ENCODE peak calls at places on chromosomes 5 and 9, in ten cellular contexts. One of them, this sample, is unnamed.

GRCh38 chr9:115551396-115551795 is 433.4 kb upstream of the TNC start:
- DNase-seq in cardiac fibroblast: no peak
- DNase-seq in dorsolateral prefrontal cortex: no peak
- DNase-seq in DND-41: no peak
- DNase-seq in IMR-90: peak
- DNase-seq in prostate gland: no peak
- DNase-seq in neural progenitor cell: no peak
- DNase-seq in heart left ventricle: no peak
- DNase-seq in CD4-positive, alpha-beta T cell: no peak
- DNase-seq in WTC11: no peak
- DNase-seq in this sample: peak

GRCh38 chr5:369151-369939 is 47.8 kb downstream of the AHRR start:
- DNase-seq in CD4-positive, alpha-beta T cell: no peak
- DNase-seq in prostate gland: peak
- DNase-seq in cardiac fibroblast: no peak
- DNase-seq in dorsolateral prefrontal cortex: no peak
- DNase-seq in heart left ventricle: peak
- DNase-seq in IMR-90: peak
- DNase-seq in neural progenitor cell: no peak
- DNase-seq in DND-41: no peak
- DNase-seq in WTC11: peak
- DNase-seq in this sample: no peak

GRCh38 chr9:7592321-7593319 is 207.0 kb downstream of the DMAC1 start:
- DNase-seq in neural progenitor cell: peak
- DNase-seq in IMR-90: no peak
- DNase-seq in heart left ventricle: no peak
- DNase-seq in DND-41: no peak
- DNase-seq in cardiac fibroblast: no peak
- DNase-seq in prostate gland: no peak
- DNase-seq in dorsolateral prefrontal cortex: no peak
- DNase-seq in CD4-positive, alpha-beta T cell: no peak
- DNase-seq in WTC11: no peak
- DNase-seq in this sample: no peak

GRCh38 chr9:16367605-16368424 is 502.7 kb downstream of the BNC2 start:
- DNase-seq in dorsolateral prefrontal cortex: no peak
- DNase-seq in CD4-positive, alpha-beta T cell: no peak
- DNase-seq in neural progenitor cell: no peak
- DNase-seq in heart left ventricle: no peak
- DNase-seq in IMR-90: peak
- DNase-seq in WTC11: no peak
- DNase-seq in cardiac fibroblast: no peak
- DNase-seq in prostate gland: no peak
- DNase-seq in DND-41: no peak
- DNase-seq in this sample: peak

GRCh38 chr9:131943397-131943796 is 136.3 kb downstream of the MED27 start:
- DNase-seq in cardiac fibroblast: no peak
- DNase-seq in heart left ventricle: no peak
- DNase-seq in WTC11: no peak
- DNase-seq in DND-41: no peak
- DNase-seq in dorsolateral prefrontal cortex: no peak
- DNase-seq in neural progenitor cell: no peak
- DNase-seq in IMR-90: no peak
- DNase-seq in CD4-positive, alpha-beta T cell: no peak
- DNase-seq in prostate gland: peak
- DNase-seq in this sample: no peak

GRCh38 chr9:96476591-96476990 is 26.6 kb downstream of the HABP4 start:
- DNase-seq in WTC11: no peak
- DNase-seq in cardiac fibroblast: no peak
- DNase-seq in heart left ventricle: no peak
- DNase-seq in prostate gland: no peak
- DNase-seq in dorsolateral prefrontal cortex: no peak
- DNase-seq in CD4-positive, alpha-beta T cell: no peak
- DNase-seq in DND-41: no peak
- DNase-seq in neural progenitor cell: no peak
- DNase-seq in IMR-90: peak
- DNase-seq in this sample: peak

GRCh38 chr5:115962565-115963402 is 509 bp downstream of the LVRN start:
- DNase-seq in dorsolateral prefrontal cortex: no peak
- DNase-seq in prostate gland: no peak
- DNase-seq in DND-41: no peak
- DNase-seq in heart left ventricle: no peak
- DNase-seq in CD4-positive, alpha-beta T cell: no peak
- DNase-seq in cardiac fibroblast: peak
- DNase-seq in WTC11: peak
- DNase-seq in IMR-90: no peak
- DNase-seq in neural progenitor cell: peak
- DNase-seq in this sample: no peak

GRCh38 chr9:2087500-2088313 is 72.6 kb downstream of the SMARCA2 start:
- DNase-seq in cardiac fibroblast: peak
- DNase-seq in CD4-positive, alpha-beta T cell: no peak
- DNase-seq in WTC11: no peak
- DNase-seq in prostate gland: no peak
- DNase-seq in dorsolateral prefrontal cortex: no peak
- DNase-seq in IMR-90: peak
- DNase-seq in neural progenitor cell: peak
- DNase-seq in DND-41: peak
- DNase-seq in heart left ventricle: no peak
- DNase-seq in this sample: peak

GRCh38 chr5:159916841-159917761 is 819 bp downstream of the ADRA1B start:
- DNase-seq in WTC11: no peak
- DNase-seq in heart left ventricle: no peak
- DNase-seq in prostate gland: no peak
- DNase-seq in DND-41: no peak
- DNase-seq in neural progenitor cell: peak
- DNase-seq in dorsolateral prefrontal cortex: no peak
- DNase-seq in cardiac fibroblast: no peak
- DNase-seq in IMR-90: no peak
- DNase-seq in CD4-positive, alpha-beta T cell: no peak
- DNase-seq in this sample: no peak
- TF ChIP-seq CTCF in WTC11: no peak
- TF ChIP-seq CTCF in heart left ventricle: no peak
- TF ChIP-seq CTCF in prostate gland: no peak
- TF ChIP-seq CTCF in DND-41: no peak
- TF ChIP-seq CTCF in neural progenitor cell: no peak
- TF ChIP-seq CTCF in dorsolateral prefrontal cortex: no peak
- TF ChIP-seq CTCF in cardiac fibroblast: no peak
- TF ChIP-seq CTCF in IMR-90: peak
- TF ChIP-seq CTCF in CD4-positive, alpha-beta T cell: no peak
- TF ChIP-seq CTCF in this sample: no peak

DNA sequence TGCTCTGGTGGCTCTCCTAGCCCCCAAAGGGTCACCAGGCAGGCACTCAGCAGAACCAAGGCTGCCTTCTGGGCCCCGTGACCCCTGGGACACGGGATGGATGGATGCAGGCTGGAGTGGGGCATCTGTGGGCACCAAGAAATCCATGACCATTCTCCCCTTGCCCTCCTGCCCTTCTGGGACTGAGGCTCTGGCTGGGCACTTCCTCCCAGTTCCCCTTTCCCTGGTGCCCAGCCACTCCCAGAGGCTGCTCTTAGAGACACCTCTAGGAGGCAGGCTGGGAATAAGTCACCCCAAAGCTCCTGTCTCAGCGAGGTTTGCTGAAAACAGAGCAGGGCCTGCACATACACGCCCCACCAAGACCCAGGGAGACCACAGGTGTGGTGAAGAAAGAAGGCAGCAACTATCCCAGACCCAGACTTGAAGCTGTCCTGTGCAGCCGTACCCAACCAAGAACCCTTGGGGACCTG is 943 bp downstream of the STING1 start:
- DNase-seq in prostate gland: no peak
- DNase-seq in DND-41: no peak
- DNase-seq in neural progenitor cell: no peak
- DNase-seq in WTC11: no peak
- DNase-seq in IMR-90: peak
- DNase-seq in CD4-positive, alpha-beta T cell: no peak
- DNase-seq in cardiac fibroblast: peak
- DNase-seq in dorsolateral prefrontal cortex: no peak
- DNase-seq in heart left ventricle: no peak
- DNase-seq in this sample: peak
- TF ChIP-seq CTCF in prostate gland: peak
- TF ChIP-seq CTCF in DND-41: peak
- TF ChIP-seq CTCF in neural progenitor cell: no peak
- TF ChIP-seq CTCF in WTC11: no peak
- TF ChIP-seq CTCF in IMR-90: peak
- TF ChIP-seq CTCF in CD4-positive, alpha-beta T cell: no peak
- TF ChIP-seq CTCF in cardiac fibroblast: peak
- TF ChIP-seq CTCF in dorsolateral prefrontal cortex: no peak
- TF ChIP-seq CTCF in heart left ventricle: peak
- TF ChIP-seq CTCF in this sample: peak

GRCh38 chr5:5886353-5886752 is 463.9 kb downstream of the ICE1 start:
- DNase-seq in WTC11: no peak
- DNase-seq in heart left ventricle: no peak
- DNase-seq in prostate gland: no peak
- DNase-seq in dorsolateral prefrontal cortex: no peak
- DNase-seq in DND-41: no peak
- DNase-seq in cardiac fibroblast: no peak
- DNase-seq in neural progenitor cell: no peak
- DNase-seq in CD4-positive, alpha-beta T cell: no peak
- DNase-seq in IMR-90: no peak
- DNase-seq in this sample: no peak

GRCh38 chr5:5887818-5888217 is 465.3 kb downstream of the ICE1 start:
- DNase-seq in CD4-positive, alpha-beta T cell: no peak
- DNase-seq in heart left ventricle: no peak
- DNase-seq in prostate gland: no peak
- DNase-seq in DND-41: no peak
- DNase-seq in neural progenitor cell: no peak
- DNase-seq in WTC11: no peak
- DNase-seq in dorsolateral prefrontal cortex: no peak
- DNase-seq in cardiac fibroblast: no peak
- DNase-seq in IMR-90: no peak
- DNase-seq in this sample: no peak

GRCh38 chr5:5884593-5884992 is 462.1 kb downstream of the ICE1 start:
- DNase-seq in dorsolateral prefrontal cortex: no peak
- DNase-seq in heart left ventricle: no peak
- DNase-seq in cardiac fibroblast: no peak
- DNase-seq in WTC11: no peak
- DNase-seq in IMR-90: no peak
- DNase-seq in CD4-positive, alpha-beta T cell: no peak
- DNase-seq in neural progenitor cell: no peak
- DNase-seq in DND-41: no peak
- DNase-seq in prostate gland: no peak
- DNase-seq in this sample: no peak

GRCh38 chr5:5885782-5886181 is 463.3 kb downstream of the ICE1 start:
- DNase-seq in IMR-90: no peak
- DNase-seq in DND-41: no peak
- DNase-seq in CD4-positive, alpha-beta T cell: no peak
- DNase-seq in cardiac fibroblast: no peak
- DNase-seq in dorsolateral prefrontal cortex: no peak
- DNase-seq in neural progenitor cell: no peak
- DNase-seq in WTC11: no peak
- DNase-seq in prostate gland: no peak
- DNase-seq in heart left ventricle: no peak
- DNase-seq in this sample: no peak

GRCh38 chr5:5886812-5887486 is 464.5 kb downstream of the ICE1 start:
- DNase-seq in WTC11: peak
- DNase-seq in DND-41: no peak
- DNase-seq in CD4-positive, alpha-beta T cell: no peak
- DNase-seq in cardiac fibroblast: no peak
- DNase-seq in dorsolateral prefrontal cortex: no peak
- DNase-seq in IMR-90: no peak
- DNase-seq in heart left ventricle: no peak
- DNase-seq in prostate gland: peak
- DNase-seq in neural progenitor cell: peak
- DNase-seq in this sample: no peak
- TF ChIP-seq CTCF in WTC11: peak
- TF ChIP-seq CTCF in DND-41: peak
- TF ChIP-seq CTCF in CD4-positive, alpha-beta T cell: no peak
- TF ChIP-seq CTCF in cardiac fibroblast: no peak
- TF ChIP-seq CTCF in dorsolateral prefrontal cortex: peak
- TF ChIP-seq CTCF in IMR-90: no peak
- TF ChIP-seq CTCF in heart left ventricle: peak
- TF ChIP-seq CTCF in prostate gland: peak
- TF ChIP-seq CTCF in neural progenitor cell: peak
- TF ChIP-seq CTCF in this sample: peak

GRCh38 chr9:34986541-34987047 is 3.0 kb upstream of the DNAJB5 start:
- DNase-seq in heart left ventricle: no peak
- DNase-seq in WTC11: peak
- DNase-seq in dorsolateral prefrontal cortex: peak
- DNase-seq in DND-41: peak
- DNase-seq in IMR-90: no peak
- DNase-seq in prostate gland: no peak
- DNase-seq in cardiac fibroblast: peak
- DNase-seq in neural progenitor cell: peak
- DNase-seq in CD4-positive, alpha-beta T cell: peak
- DNase-seq in this sample: no peak

GRCh38 chr9:34989056-34989945 is at the start of gene DNAJB5:
- DNase-seq in CD4-positive, alpha-beta T cell: peak
- DNase-seq in WTC11: peak
- DNase-seq in cardiac fibroblast: peak
- DNase-seq in prostate gland: peak
- DNase-seq in heart left ventricle: peak
- DNase-seq in dorsolateral prefrontal cortex: peak
- DNase-seq in DND-41: peak
- DNase-seq in IMR-90: peak
- DNase-seq in neural progenitor cell: peak
- DNase-seq in this sample: peak

GRCh38 chr9:34989946-34990635 is 546 bp downstream of the DNAJB5 start:
- DNase-seq in CD4-positive, alpha-beta T cell: peak
- DNase-seq in DND-41: peak
- DNase-seq in WTC11: peak
- DNase-seq in dorsolateral prefrontal cortex: no peak
- DNase-seq in neural progenitor cell: peak
- DNase-seq in heart left ventricle: peak
- DNase-seq in prostate gland: peak
- DNase-seq in IMR-90: peak
- DNase-seq in cardiac fibroblast: peak
- DNase-seq in this sample: no peak

GRCh38 chr9:34987160-34988040 is 2.1 kb upstream of the DNAJB5 start:
- DNase-seq in CD4-positive, alpha-beta T cell: no peak
- DNase-seq in heart left ventricle: no peak
- DNase-seq in neural progenitor cell: no peak
- DNase-seq in cardiac fibroblast: no peak
- DNase-seq in WTC11: no peak
- DNase-seq in dorsolateral prefrontal cortex: no peak
- DNase-seq in IMR-90: no peak
- DNase-seq in prostate gland: no peak
- DNase-seq in DND-41: no peak
- DNase-seq in this sample: no peak

DNA sequence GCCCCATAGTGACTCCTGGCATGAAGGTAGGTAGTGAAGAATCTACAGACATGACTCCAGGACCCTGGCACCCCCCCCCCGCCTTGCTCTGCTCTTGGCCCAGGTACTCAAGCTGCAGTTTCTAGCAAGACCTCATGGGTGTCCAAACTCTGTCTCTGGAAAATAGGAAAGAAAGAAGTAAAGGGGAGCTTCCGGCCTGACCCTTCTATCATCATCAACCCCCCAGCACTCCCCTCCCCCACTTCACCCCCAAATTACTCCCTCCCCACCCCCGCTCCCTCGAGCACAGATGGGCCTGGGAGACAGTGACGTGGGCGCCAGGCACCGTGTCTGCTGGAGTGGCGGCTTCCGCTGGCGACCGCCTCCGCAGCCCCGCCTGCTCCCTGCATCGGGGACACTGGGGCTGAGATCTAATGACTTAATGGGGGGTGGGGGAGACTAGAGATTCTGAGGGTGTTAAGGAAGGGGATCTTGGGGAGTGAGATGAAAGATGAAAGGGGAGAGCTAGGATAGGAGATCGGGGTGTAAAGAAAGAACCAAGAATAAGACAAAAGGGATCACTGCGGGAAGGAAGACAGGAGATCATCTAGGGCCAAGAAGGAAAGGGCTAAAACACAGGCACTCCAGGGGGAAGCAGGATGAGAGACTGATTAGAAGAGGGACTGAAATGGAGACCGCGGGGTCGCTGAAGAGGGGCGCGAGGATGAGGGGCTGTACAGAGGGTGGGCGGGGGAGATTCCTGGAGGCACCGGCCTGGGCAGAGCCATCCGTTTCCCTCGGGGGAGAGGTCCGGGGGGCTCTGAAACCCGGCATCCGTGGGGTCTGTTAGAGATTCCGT is 1.1 kb upstream of the DNAJB5 start:
- DNase-seq in heart left ventricle: peak
- DNase-seq in CD4-positive, alpha-beta T cell: no peak
- DNase-seq in prostate gland: no peak
- DNase-seq in WTC11: no peak
- DNase-seq in DND-41: no peak
- DNase-seq in cardiac fibroblast: no peak
- DNase-seq in dorsolateral prefrontal cortex: peak
- DNase-seq in neural progenitor cell: peak
- DNase-seq in IMR-90: no peak
- DNase-seq in this sample: no peak
- TF ChIP-seq CTCF in heart left ventricle: no peak
- TF ChIP-seq CTCF in CD4-positive, alpha-beta T cell: no peak
- TF ChIP-seq CTCF in prostate gland: no peak
- TF ChIP-seq CTCF in WTC11: no peak
- TF ChIP-seq CTCF in DND-41: no peak
- TF ChIP-seq CTCF in cardiac fibroblast: no peak
- TF ChIP-seq CTCF in dorsolateral prefrontal cortex: no peak
- TF ChIP-seq CTCF in neural progenitor cell: peak
- TF ChIP-seq CTCF in IMR-90: no peak
- TF ChIP-seq CTCF in this sample: no peak

This sample was measured in HFFc6.